ENCODE peak calls at places on chromosomes 11 and 22, in four cellular contexts. One of them, this sample, is unnamed.

GRCh38 chr22:37577957-37578356 is 1.9 kb downstream of the LGALS2 start:
- DNase-seq in astrocyte of the spinal cord: no peak
- DNase-seq in K562: no peak
- DNase-seq in activated T-helper 9 cell treated with anti-CD3 and anti-CD28 coated beads, Interleukin-2, amount 50 U/mL, for 16 hours: no peak
- DNase-seq in this sample: no peak

GRCh38 chr11:32706985-32707736 is 87.3 kb downstream of the CCDC73 start:
- DNase-seq in astrocyte of the spinal cord: peak; percentile 87
- DNase-seq in K562: no peak
- DNase-seq in activated T-helper 9 cell treated with anti-CD3 and anti-CD28 coated beads, Interleukin-2, amount 50 U/mL, for 16 hours: no peak
- DNase-seq in this sample: peak; percentile 90

GRCh38 chr11:94882931-94883330 is 90.4 kb downstream of the CWC15 start:
- DNase-seq in astrocyte of the spinal cord: no peak
- DNase-seq in K562: no peak
- DNase-seq in activated T-helper 9 cell treated with anti-CD3 and anti-CD28 coated beads, Interleukin-2, amount 50 U/mL, for 16 hours: no peak
- DNase-seq in this sample: no peak

GRCh38 chr11:109223441-109223840 is 198.5 kb upstream of the C11orf87 start:
- DNase-seq in astrocyte of the spinal cord: no peak
- DNase-seq in K562: no peak
- DNase-seq in activated T-helper 9 cell treated with anti-CD3 and anti-CD28 coated beads, Interleukin-2, amount 50 U/mL, for 16 hours: no peak
- DNase-seq in this sample: no peak

GRCh38 chr11:35763772-35764171 is 101.2 kb downstream of the TRIM44 start:
- DNase-seq in astrocyte of the spinal cord: no peak
- DNase-seq in K562: no peak
- DNase-seq in activated T-helper 9 cell treated with anti-CD3 and anti-CD28 coated beads, Interleukin-2, amount 50 U/mL, for 16 hours: no peak
- DNase-seq in this sample: no peak

GRCh38 chr11:120122921-120123683 is 14.8 kb downstream of the TRIM29 start:
- DNase-seq in astrocyte of the spinal cord: no peak
- DNase-seq in K562: peak; percentile 32
- DNase-seq in activated T-helper 9 cell treated with anti-CD3 and anti-CD28 coated beads, Interleukin-2, amount 50 U/mL, for 16 hours: no peak
- DNase-seq in this sample: no peak

GRCh38 chr11:44033411-44033850 is 14.3 kb upstream of the ACCSL start:
- DNase-seq in astrocyte of the spinal cord: no peak
- DNase-seq in K562: no peak
- DNase-seq in activated T-helper 9 cell treated with anti-CD3 and anti-CD28 coated beads, Interleukin-2, amount 50 U/mL, for 16 hours: no peak
- DNase-seq in this sample: no peak

GRCh38 chr11:105109855-105110750 is 29.5 kb downstream of the CARD18 start:
- DNase-seq in astrocyte of the spinal cord: peak; percentile 9
- DNase-seq in K562: no peak
- DNase-seq in activated T-helper 9 cell treated with anti-CD3 and anti-CD28 coated beads, Interleukin-2, amount 50 U/mL, for 16 hours: no peak
- DNase-seq in this sample: no peak

GRCh38 chr11:117583063-117583801 is 213.8 kb downstream of the DSCAML1 start:
- DNase-seq in astrocyte of the spinal cord: no peak
- DNase-seq in K562: no peak
- DNase-seq in activated T-helper 9 cell treated with anti-CD3 and anti-CD28 coated beads, Interleukin-2, amount 50 U/mL, for 16 hours: no peak
- DNase-seq in this sample: no peak

GRCh38 chr22:25627271-25627848 is 62.9 kb downstream of the GRK3 start:
- DNase-seq in astrocyte of the spinal cord: peak; percentile 4
- DNase-seq in K562: no peak
- DNase-seq in activated T-helper 9 cell treated with anti-CD3 and anti-CD28 coated beads, Interleukin-2, amount 50 U/mL, for 16 hours: no peak
- DNase-seq in this sample: no peak

GRCh38 chr11:130102457-130103249 is 33.0 kb downstream of the APLP2 start:
- DNase-seq in astrocyte of the spinal cord: no peak
- DNase-seq in K562: no peak
- DNase-seq in activated T-helper 9 cell treated with anti-CD3 and anti-CD28 coated beads, Interleukin-2, amount 50 U/mL, for 16 hours: no peak
- DNase-seq in this sample: no peak

GRCh38 chr11:116249561-116249960 is 523.2 kb downstream of the BUD13 start:
- DNase-seq in astrocyte of the spinal cord: no peak
- DNase-seq in K562: no peak
- DNase-seq in activated T-helper 9 cell treated with anti-CD3 and anti-CD28 coated beads, Interleukin-2, amount 50 U/mL, for 16 hours: no peak
- DNase-seq in this sample: no peak

GRCh38 chr11:75432911-75433321 is at the start of gene KLHL35:
- DNase-seq in astrocyte of the spinal cord: no peak
- DNase-seq in K562: no peak
- DNase-seq in activated T-helper 9 cell treated with anti-CD3 and anti-CD28 coated beads, Interleukin-2, amount 50 U/mL, for 16 hours: no peak
- DNase-seq in this sample: no peak

This sample was measured in RKO.